ENCODE peak calls at places on chromosomes 5 and 9, in nine cellular contexts. M, S, V, L, Z, K, D, E and Y are unnamed samples.

GRCh38 chr9:133484671-133485437 is 6.0 kb upstream of the SLC2A6 start:
- DNase-seq in S (no peak), Z (no peak), M (peak; percentile 46), K (no peak), L (no peak), D (no peak), V (peak; percentile 70), E (no peak), Y (no peak)

GRCh38 chr9:71791875-71792274 is 23.6 kb upstream of the CEMIP2 start:
- DNase-seq in V (no peak), L (no peak), Z (no peak), M (no peak), D (no peak), K (no peak), S (peak; percentile 47), E (no peak), Y (no peak)

GRCh38 chr9:98607787-98608186 is 100.9 kb downstream of the GABBR2 start:
- DNase-seq in K (no peak), M (no peak), E (peak; percentile 64), V (no peak), L (peak; percentile 22), S (no peak), D (peak; percentile 73), Z (no peak), Y (peak; percentile 35)

GRCh38 chr5:159286420-159287035 is 23.4 kb downstream of the UBLCP1 start:
- DNase-seq in V (no peak), Z (peak; percentile 52), M (no peak), D (peak; percentile 74), L (peak; percentile 63), E (no peak), K (peak; percentile 64), S (no peak), Y (peak; percentile 63)

GRCh38 chr5:157444224-157444623 is 15.8 kb upstream of the NIPAL4 start:
- DNase-seq in Z (no peak), K (no peak), E (no peak), V (no peak), D (no peak), S (no peak), M (no peak), L (no peak), Y (no peak)

GRCh38 chr5:38925154-38925925 is 79.5 kb downstream of the OSMR start:
- DNase-seq in E (peak; percentile 78), Z (no peak), L (no peak), D (peak; percentile 86), M (no peak), S (peak; percentile 29), V (no peak), K (no peak), Y (peak; percentile 45)

GRCh38 chr5:1728846-1729245 is 70.8 kb downstream of the MRPL36 start:
- DNase-seq in S (no peak), V (no peak), D (no peak), M (no peak), K (no peak), E (no peak), Z (no peak), L (no peak), Y (no peak)

GRCh38 chr5:169089343-169089742 is 211.6 kb downstream of the SLIT3 start:
- DNase-seq in D (no peak), M (no peak), S (no peak), L (peak; percentile 37), K (peak; percentile 49), V (no peak), E (no peak), Z (no peak), Y (no peak)

GRCh38 chr5:143174714-143175398 is 228.6 kb downstream of the NR3C1 start:
- DNase-seq in K (no peak), D (no peak), L (no peak), E (no peak), M (no peak), S (no peak), Z (no peak), V (no peak), Y (no peak)

GRCh38 chr9:136941231-136942111 is 3.1 kb downstream of the FBXW5 start:
- DNase-seq in S (no peak), M (no peak), V (no peak), K (no peak), E (no peak), Z (no peak), L (no peak), D (no peak), Y (no peak)

GRCh38 chr5:54742417-54742889 is 224.9 kb downstream of the SNX18 start:
- DNase-seq in K (peak; percentile 44), L (peak; percentile 92), Z (no peak), M (no peak), E (no peak), S (no peak), V (peak; percentile 21), D (peak; percentile 70), Y (no peak)

GRCh38 chr9:126989847-126990821 is 75.6 kb downstream of the RALGPS1 start:
- DNase-seq in S (no peak), Z (no peak), K (peak; percentile 51), D (peak; percentile 74), E (no peak), L (no peak), V (peak; percentile 47), M (peak; percentile 56), Y (peak; percentile 18)

DNA sequence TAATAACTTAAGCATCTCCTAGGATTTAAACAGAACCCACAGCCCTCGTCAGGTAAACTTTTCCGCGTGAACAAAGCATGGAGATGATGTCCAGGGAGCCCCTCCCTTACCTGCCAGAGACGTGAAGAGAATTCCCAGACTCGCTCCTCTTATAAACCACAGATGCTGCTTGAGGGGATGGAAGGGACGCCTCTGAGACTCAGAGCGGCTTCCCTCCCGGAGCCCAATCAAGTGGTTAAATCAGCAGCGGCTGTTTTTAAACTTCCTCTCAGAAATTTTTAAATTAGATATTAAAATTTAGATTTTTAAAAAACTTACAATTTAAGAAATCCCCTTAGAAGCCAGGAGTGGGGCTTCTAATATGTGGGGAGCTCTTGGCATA is 71.8 kb downstream of the RAPGEF1 start:
- DNase-seq in K (no peak), L (no peak), D (no peak), Z (no peak), E (no peak), M (no peak), V (no peak), S (no peak), Y (no peak)
- H3K4me3 ChIP-seq in K (no peak overlapping the region), L (no peak overlapping the region), D (no peak overlapping the region), Z (peak overlapping the region; percentile 76), E (no peak overlapping the region), M (no peak overlapping the region), V (no peak overlapping the region), S (no peak overlapping the region), Y (no peak overlapping the region)

DNA sequence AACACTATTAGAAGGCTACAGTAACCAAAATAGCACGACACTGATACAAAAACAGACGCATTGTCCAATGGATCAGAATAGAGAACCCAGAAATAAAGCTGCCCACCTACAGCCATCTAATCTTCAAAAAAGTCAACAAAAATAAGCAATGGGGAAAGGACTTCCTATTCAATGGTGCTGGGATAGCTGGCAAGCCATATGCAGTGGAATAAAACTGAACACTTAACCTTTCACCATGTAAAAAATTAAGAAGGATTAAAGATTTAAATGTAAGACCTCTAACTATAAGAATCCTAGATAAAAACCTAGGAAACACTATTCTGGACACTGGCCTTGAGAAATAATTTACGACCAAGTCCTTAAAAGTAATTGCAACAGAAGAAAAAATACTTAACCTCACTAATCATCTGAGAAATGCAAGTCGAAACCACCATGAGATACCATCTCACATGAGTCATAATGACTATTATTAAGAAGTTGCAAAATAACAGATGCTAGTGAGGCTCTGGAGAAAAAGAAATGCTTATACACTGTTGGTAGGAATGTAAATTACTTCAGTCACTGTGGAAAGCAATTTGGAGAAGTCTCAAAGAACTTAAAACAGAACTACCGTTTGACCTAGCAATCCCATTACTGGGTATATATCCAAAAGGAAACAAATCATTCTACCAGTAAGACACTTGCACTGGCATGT is 203.3 kb upstream of the CDH9 start:
- DNase-seq in D (peak; percentile 98), V (no peak), L (peak; percentile 93), K (no peak), S (peak; percentile 96), M (no peak), E (peak; percentile 70), Z (no peak), Y (peak; percentile 65)
- TF ChIP-seq CTCF in D (peak; percentile 53), V (no peak), L (peak; percentile 36), K (no peak), S (peak; percentile 25), M (no peak), E (peak; percentile 22), Z (no peak), Y (peak; percentile 12)

GRCh38 chr9:4146293-4146692 is 153.6 kb downstream of the GLIS3 start:
- DNase-seq in K (no peak), Z (no peak), E (no peak), S (no peak), V (no peak), D (no peak), L (no peak), M (no peak), Y (no peak)

GRCh38 chr9:4144869-4145268 is 155.0 kb downstream of the GLIS3 start:
- DNase-seq in D (no peak), E (no peak), K (no peak), S (no peak), V (no peak), M (no peak), Z (no peak), L (peak; percentile 20), Y (no peak)

GRCh38 chr9:4141201-4141750 is 158.6 kb downstream of the GLIS3 start:
- DNase-seq in S (no peak), Z (no peak), L (no peak), E (no peak), V (no peak), D (peak; percentile 38), K (no peak), M (no peak), Y (peak; percentile 30)

GRCh38 chr9:4145482-4145881 is 154.4 kb downstream of the GLIS3 start:
- DNase-seq in E (no peak), L (no peak), D (no peak), Z (no peak), V (no peak), K (peak; percentile 36), M (no peak), S (no peak), Y (no peak)

DNA sequence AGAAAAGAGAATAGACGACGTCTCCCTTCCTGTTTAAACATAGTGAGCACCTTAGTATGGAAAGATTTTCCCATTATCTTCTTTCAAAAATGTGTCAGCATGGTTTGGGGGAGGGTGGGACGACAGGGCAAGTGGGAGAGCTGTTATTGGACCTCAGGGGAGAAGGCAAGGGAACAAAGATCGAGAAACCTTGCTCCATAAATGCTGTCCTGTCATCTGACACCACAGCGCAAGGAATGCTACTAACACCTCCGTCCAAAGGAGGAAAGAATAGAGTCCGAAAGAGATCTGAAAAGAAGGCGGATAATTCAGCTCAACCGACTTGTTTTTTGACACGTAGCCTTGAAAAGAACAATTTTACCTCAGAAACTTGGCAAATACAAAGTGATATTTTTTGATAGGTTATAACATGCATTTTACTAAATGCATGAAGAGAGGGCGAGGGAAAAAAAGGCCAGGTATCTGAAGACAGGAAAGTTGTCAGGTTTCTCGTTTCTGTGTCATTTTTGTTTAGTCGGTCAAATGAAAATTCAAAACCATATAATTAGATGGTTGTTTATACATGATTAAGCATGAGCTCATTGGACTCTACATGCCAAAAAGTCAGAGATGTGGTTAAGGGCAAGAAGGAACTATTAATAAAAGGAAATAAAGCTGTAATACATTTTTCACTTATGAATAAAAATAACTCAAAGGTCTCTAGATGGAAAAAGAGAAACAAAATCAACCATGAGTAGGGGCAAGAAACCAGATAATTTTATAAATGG is 155.7 kb downstream of the GLIS3 start:
- DNase-seq in D (peak; percentile 48), S (no peak), L (peak; percentile 77), K (peak; percentile 44), V (no peak), Z (no peak), M (no peak), E (no peak), Y (peak; percentile 74)
- H3K4me3 ChIP-seq in D (no peak overlapping the region), S (no peak overlapping the region), L (peak overlapping the region; percentile 3), K (no peak overlapping the region), V (no peak overlapping the region), Z (no peak overlapping the region), M (no peak overlapping the region), E (no peak overlapping the region), Y (no peak overlapping the region)

GRCh38 chr9:131518553-131518952 is 12.5 kb downstream of the UCK1 start:
- DNase-seq in E (no peak), K (no peak), M (no peak), Z (no peak), S (no peak), L (no peak), V (no peak), D (no peak), Y (no peak)
- TF ChIP-seq CTCF in E (no peak), K (no peak), M (no peak), Z (no peak), S (no peak), L (no peak), V (no peak), D (no peak), Y (no peak)